ENCODE peak calls at places on chromosomes 5 and 9, in five cellular contexts. T is stomach, B is endothelial cell of umbilical vein, U is K562, W is GM23338. R is an unnamed sample. For H3K4me1, the result is how much of the 10 kb centered on the place peaks cover.

GRCh38 chr5:624951-625230 is 12.8 kb downstream of the CEP72 start:
- DNase-seq in W (no peak), T (no peak), U (no peak), B (no peak), R (peak)

GRCh38 chr5:74468421-74468820 is 172.1 kb downstream of the ENC1 start:
- DNase-seq in B (no peak), U (no peak), W (no peak), T (no peak), R (no peak)

GRCh38 chr5:77767301-77767700 is 8.8 kb downstream of the TBCA start:
- DNase-seq in T (no peak), U (no peak), B (no peak), W (no peak), R (no peak)

GRCh38 chr5:36708996-36709395 is 102.6 kb downstream of the SLC1A3 start:
- DNase-seq in U (no peak), B (no peak), W (no peak), T (no peak), R (no peak)

GRCh38 chr5:73447234-73448071 is 1.1 kb downstream of the FOXD1 start:
- DNase-seq in T (no peak), B (peak), U (peak), W (peak), R (peak)

GRCh38 chr5:151280443-151280842 is 23.1 kb downstream of the SLC36A3 start:
- DNase-seq in B (no peak), W (no peak), T (no peak), U (no peak), R (no peak)

GRCh38 chr9:114592356-114592755 is 4.8 kb downstream of the ATP6V1G1 start:
- DNase-seq in W (peak), T (no peak), U (no peak), B (peak), R (no peak)

GRCh38 chr9:99298660-99299059 is 76.6 kb downstream of the SEC61B start:
- DNase-seq in U (no peak), T (no peak), B (no peak), W (peak), R (no peak)

GRCh38 chr5:150509992-150510391 is 2.1 kb downstream of the NDST1 start:
- DNase-seq in B (no peak), T (no peak), W (no peak), U (no peak), R (no peak)

GRCh38 chr9:117825609-117826347 is 121.6 kb downstream of the TLR4 start:
- DNase-seq in B (no peak), W (no peak), T (no peak), U (no peak), R (no peak)

GRCh38 chr5:117246386-117246785 is 671.8 kb upstream of the SEMA6A start:
- DNase-seq in B (no peak), T (no peak), W (no peak), U (no peak), R (no peak)

GRCh38 chr5:191949-192690 is 825 bp downstream of the LRRC14B start:
- DNase-seq in T (no peak), U (no peak), B (no peak), W (no peak), R (peak)

GRCh38 chr5:118088448-118088847 is 899.9 kb downstream of the DTWD2 start:
- DNase-seq in T (no peak), B (no peak), W (no peak), U (no peak), R (no peak)

GRCh38 chr5:66606713-66607112 is 10.5 kb downstream of the MAST4 start:
- DNase-seq in W (no peak), U (no peak), T (no peak), B (no peak), R (no peak)

GRCh38 chr9:107137495-107138202 is 145.4 kb upstream of the RAD23B start:
- DNase-seq in T (no peak), W (peak), B (peak), U (peak), R (no peak)

GRCh38 chr5:176466245-176466871 is 18.2 kb downstream of the FAF2 start:
- DNase-seq in B (peak), T (no peak), U (no peak), W (no peak), R (no peak)

GRCh38 chr9:91776409-91777365 is 173.3 kb downstream of the ROR2 start:
- DNase-seq in W (no peak), B (no peak), T (no peak), U (no peak), R (no peak)

GRCh38 chr5:115324021-115324420 is 27.6 kb upstream of the CCDC112 start:
- DNase-seq in U (no peak), B (no peak), W (no peak), T (no peak), R (no peak)

GRCh38 chr9:133968428-133968827 is 23.7 kb downstream of the VAV2 start:
- DNase-seq in T (no peak), W (no peak), U (no peak), B (no peak), R (peak)

GRCh38 chr5:75729321-75729720 is 12.1 kb upstream of the POC5 start:
- DNase-seq in W (no peak), T (no peak), U (no peak), B (peak), R (no peak)

GRCh38 chr5:14062178-14062577 is 81.0 kb upstream of the TRIO start:
- DNase-seq in T (no peak), W (no peak), B (no peak), U (no peak), R (no peak)

GRCh38 chr9:138014570-138014958 is 137.0 kb downstream of the CACNA1B start:
- DNase-seq in B (no peak), T (no peak), U (no peak), W (no peak), R (peak)

GRCh38 chr9:27600254-27600653 is 27.0 kb upstream of the C9orf72 start:
- DNase-seq in B (no peak), U (no peak), W (no peak), T (no peak), R (no peak)

GRCh38 chr5:124583469-124584350 is 162.7 kb downstream of the ZNF608 start:
- DNase-seq in W (no peak), T (no peak), U (peak), B (peak), R (no peak)

GRCh38 chr5:67678594-67678993 is 482.0 kb upstream of the CD180 start:
- DNase-seq in B (no peak), W (no peak), U (no peak), T (no peak), R (no peak)

GRCh38 chr9:134438204-134438788 is 112.0 kb downstream of the RXRA start:
- DNase-seq in U (no peak), T (peak), W (peak), B (no peak), R (no peak)

GRCh38 chr9:33924978-33925797 is 108.2 kb downstream of the UBE2R2 start:
- DNase-seq in B (peak), W (peak), U (no peak), T (peak), R (no peak)

DNA sequence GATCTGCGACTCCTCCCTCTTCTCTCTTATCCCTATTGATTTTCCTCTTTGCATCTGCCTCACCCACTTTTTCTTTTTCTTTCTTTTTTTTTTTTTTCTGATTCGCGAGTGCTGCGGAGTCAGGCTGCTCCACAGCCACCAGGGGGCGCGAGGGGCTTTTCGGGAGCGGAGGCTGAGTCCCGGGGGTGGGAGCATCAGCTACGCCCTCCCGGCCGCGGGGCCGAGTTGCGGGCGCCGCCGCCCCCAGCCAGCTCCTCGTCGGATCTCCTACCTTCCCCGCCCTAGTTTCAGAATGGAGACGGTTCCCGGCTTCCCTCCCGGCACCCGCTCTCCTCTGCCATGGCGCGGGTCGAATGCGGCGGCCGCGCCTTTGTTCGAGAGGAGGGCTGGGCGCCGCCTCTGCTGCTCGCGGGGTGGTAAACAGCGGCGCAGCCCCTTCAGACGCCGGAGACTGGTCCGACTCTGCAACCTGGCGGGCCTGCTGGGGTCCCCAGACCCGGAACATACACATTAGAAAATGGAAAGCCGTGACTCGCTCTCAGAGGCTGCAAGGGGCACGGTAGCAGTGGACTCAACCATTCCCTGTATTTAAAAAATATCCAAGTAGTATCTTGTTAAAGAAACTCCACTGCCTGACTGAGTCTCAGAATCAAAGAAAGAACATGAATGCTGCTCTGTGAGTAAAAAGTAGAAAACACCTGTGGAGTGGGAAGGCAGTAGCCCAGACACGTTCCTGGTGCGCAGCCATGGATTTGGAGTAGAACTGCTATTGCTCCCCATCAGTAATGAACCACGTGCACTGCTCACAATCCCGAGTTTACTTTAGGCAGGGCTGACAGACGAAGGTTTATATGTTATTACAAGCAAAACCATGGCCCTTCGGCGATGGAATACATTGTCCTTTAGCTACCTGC is 55.7 kb downstream of the DPYSL3 start:
- DNase-seq in T (peak), U (peak), W (peak), B (peak), R (peak)
- TF ChIP-seq POLR2AphosphoS5 in T (peak), U (no peak), W (no peak), B (no peak), R (peak)

GRCh38 chr5:143187495-143187894 is 216.0 kb downstream of the NR3C1 start:
- DNase-seq in T (no peak), W (no peak), B (no peak), U (no peak), R (no peak)
- H3K4me1 ChIP-seq in T (under half), W (under half), B (under half), U (under half), R (under half)

DNA sequence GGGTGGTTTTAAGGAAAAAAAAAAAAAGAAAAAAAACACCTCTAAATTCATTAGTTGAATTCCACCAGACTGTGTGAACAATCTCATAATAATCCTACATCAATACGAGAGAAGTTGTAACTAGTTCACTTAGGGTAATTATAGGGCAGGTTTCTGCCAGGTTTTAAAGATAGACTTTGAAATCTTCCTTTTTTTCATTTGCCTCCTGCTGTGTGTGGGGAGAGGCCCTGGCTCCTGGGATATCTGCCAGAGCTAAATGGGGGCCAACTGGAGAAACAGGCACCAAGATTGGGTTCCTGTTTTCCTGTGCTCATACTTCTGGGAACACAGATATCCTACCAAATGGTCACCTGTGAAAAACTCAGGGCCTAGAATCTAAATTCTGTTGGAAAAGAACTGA is 42.3 kb downstream of the SH3RF2 start:
- DNase-seq in U (no peak), W (no peak), B (no peak), T (peak), R (no peak)
- H3K4me3 ChIP-seq in U (no peak), W (no peak), B (no peak), T (no peak), R (no peak)

DNA sequence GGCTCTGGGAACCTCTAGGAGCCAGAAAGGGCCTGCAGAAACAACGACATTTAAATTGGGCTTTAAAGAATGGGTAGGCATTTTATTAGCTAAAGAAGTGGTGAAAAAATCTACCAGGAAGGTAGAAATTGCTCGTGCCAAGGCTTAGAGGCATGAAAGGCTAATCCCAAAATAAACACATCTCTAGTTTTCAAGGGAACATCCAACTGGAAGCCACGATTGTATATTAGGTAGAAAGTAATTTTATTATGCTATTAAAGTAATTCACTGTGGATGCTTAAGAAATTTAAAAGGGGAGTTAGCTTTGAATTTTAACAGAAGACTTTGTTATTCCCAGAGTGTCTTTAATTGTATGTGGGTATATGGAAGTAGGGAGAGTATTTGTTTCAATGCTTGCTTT is 17.5 kb upstream of the CNTLN start:
- DNase-seq in B (no peak), W (no peak), T (no peak), U (no peak), R (no peak)
- TF ChIP-seq POLR2AphosphoS5 in B (no peak), W (no peak), T (no peak), U (no peak), R (no peak)

GRCh38 chr5:112918136-112918535 is 3.9 kb downstream of the REEP5 start:
- DNase-seq in T (no peak), B (no peak), U (no peak), W (no peak), R (no peak)
- H3K4me1 ChIP-seq in T (half or more), B (under half), U (under half), W (under half), R (half or more)

GRCh38 chr5:179316111-179316551 is 29.1 kb downstream of the ADAMTS2 start:
- DNase-seq in U (no peak), B (no peak), T (no peak), W (no peak), R (peak)
- H3K4me3 ChIP-seq in U (no peak), B (no peak), T (no peak), W (no peak), R (no peak)

GRCh38 chr5:98360548-98360947 is 412.9 kb upstream of the RGMB start:
- DNase-seq in B (no peak), W (no peak), T (no peak), U (no peak), R (no peak)
- TF ChIP-seq POLR2AphosphoS5 in B (no peak), W (no peak), T (no peak), U (no peak), R (no peak)

GRCh38 chr5:43411489-43411888 is 702 bp downstream of the CCL28 start:
- DNase-seq in W (no peak), T (no peak), U (no peak), B (no peak), R (no peak)

GRCh38 chr5:43409809-43410271 is 2.4 kb downstream of the CCL28 start:
- DNase-seq in T (peak), U (no peak), W (no peak), B (no peak), R (no peak)

GRCh38 chr5:43413966-43414365 is 1.8 kb upstream of the CCL28 start:
- DNase-seq in T (no peak), B (no peak), U (no peak), W (no peak), R (no peak)

GRCh38 chr5:43410414-43410813 is 1.8 kb downstream of the CCL28 start:
- DNase-seq in U (no peak), B (no peak), W (no peak), T (no peak), R (no peak)

DNA sequence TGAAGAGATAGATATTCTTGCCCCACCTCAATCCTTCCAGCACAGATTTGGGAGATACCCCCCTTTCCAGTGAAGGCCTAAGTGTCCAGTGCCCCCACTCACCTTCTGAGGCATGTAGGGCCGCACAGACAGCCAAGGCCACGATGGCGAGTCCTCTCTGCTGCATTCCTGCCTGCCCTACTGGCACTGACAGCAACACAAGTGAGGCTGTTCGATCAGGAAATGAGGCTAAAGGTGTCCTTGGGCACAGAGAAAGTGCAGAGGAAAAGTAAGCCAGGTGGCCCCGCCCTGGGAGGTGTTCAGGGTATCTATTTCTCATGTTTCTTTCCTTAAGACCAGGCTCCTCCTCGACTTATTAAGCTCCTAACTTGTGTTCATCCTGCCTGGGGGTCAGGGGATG is at the start of gene CCL28:
- DNase-seq in U (no peak), B (no peak), T (peak), W (no peak), R (no peak)
- H3K4me1 ChIP-seq in U (under half), B (under half), T (under half), W (under half), R (under half)

GRCh38 chr9:75188756-75189155 is 100.4 kb downstream of the OSTF1 start:
- DNase-seq in B (no peak), T (no peak), W (no peak), U (no peak), R (no peak)

GRCh38 chr9:75186767-75187380 is 98.6 kb downstream of the OSTF1 start:
- DNase-seq in U (peak), W (peak), T (no peak), B (peak), R (no peak)

GRCh38 chr9:75185585-75186170 is 97.4 kb downstream of the OSTF1 start:
- DNase-seq in W (peak), B (peak), T (peak), U (peak), R (peak)

DNA sequence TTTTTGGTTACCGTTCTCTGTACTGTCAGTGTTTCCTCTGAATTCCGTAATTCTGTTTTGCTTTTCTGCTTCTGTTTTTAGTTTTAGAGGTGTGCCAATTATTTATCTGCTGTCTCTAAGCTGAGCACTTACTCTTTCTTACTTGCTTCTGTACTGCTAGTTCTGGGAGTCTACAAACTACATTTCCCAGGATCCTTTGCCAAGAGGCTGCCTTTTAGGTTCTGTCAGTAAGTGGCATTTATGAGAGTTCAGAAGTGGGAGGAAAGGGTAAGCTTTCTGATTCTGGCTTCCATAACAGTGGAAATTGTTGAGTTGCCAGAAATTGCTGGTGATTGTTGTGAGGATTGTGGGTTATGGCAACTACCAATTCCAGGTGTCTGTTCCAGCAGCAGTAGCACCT is 102.4 kb downstream of the OSTF1 start:
- DNase-seq in W (no peak), B (no peak), T (no peak), U (no peak), R (no peak)
- H3K4me3 ChIP-seq in W (no peak), B (no peak), T (no peak), U (no peak), R (no peak)

R was measured in spleen.